ENCODE peak calls at places on chromosomes 3 and 15, in eight cellular contexts. B, D, A, R, K, H, X and P are unnamed samples.

GRCh38 chr3:33137691-33138090 is 23.9 kb downstream of the CRTAP start:
- DNase-seq in R (no peak), B (no peak), H (no peak), D (no peak), K (no peak), A (no peak), X (no peak), P (no peak)

GRCh38 chr15:37695719-37696118 is 238.7 kb upstream of the TMCO5A start:
- DNase-seq in K (no peak), A (no peak), D (no peak), H (no peak), B (no peak), R (no peak), X (no peak), P (no peak)

GRCh38 chr3:56467801-56468183 is 475 bp downstream of the ERC2 start:
- DNase-seq in A (no peak), H (no peak), X (peak; percentile 66), R (no peak), D (no peak), K (no peak), B (peak; percentile 81), P (no peak)

GRCh38 chr15:64685230-64685886 is 90.0 kb downstream of the RBPMS2 start:
- DNase-seq in H (no peak), D (no peak), X (no peak), A (no peak), K (no peak), R (no peak), B (no peak), P (peak; percentile 34)

GRCh38 chr15:36479200-36479896 is 100.1 kb upstream of the CDIN1 start:
- DNase-seq in B (no peak), H (no peak), D (no peak), X (no peak), A (no peak), R (no peak), K (no peak), P (no peak)

GRCh38 chr3:6526861-6527260 is 334.1 kb upstream of the GRM7 start:
- DNase-seq in D (no peak), B (no peak), R (no peak), X (no peak), K (no peak), A (no peak), H (no peak), P (no peak)

GRCh38 chr3:175433026-175433668 is 574.0 kb downstream of the NAALADL2 start:
- DNase-seq in H (no peak), B (no peak), X (no peak), K (no peak), D (no peak), R (no peak), A (no peak), P (no peak)

GRCh38 chr3:99119312-99119810 is 217.9 kb upstream of the DCBLD2 start:
- DNase-seq in D (no peak), K (no peak), X (no peak), A (no peak), B (no peak), R (no peak), H (no peak), P (no peak)

GRCh38 chr3:166177130-166177529 is 339.9 kb upstream of the BCHE start:
- DNase-seq in K (peak; percentile 12), A (no peak), H (no peak), D (no peak), X (no peak), R (no peak), B (no peak), P (no peak)

GRCh38 chr3:141401095-141401494 is 32.8 kb downstream of the ZBTB38 start:
- DNase-seq in A (no peak), K (no peak), X (no peak), B (no peak), R (no peak), D (no peak), H (no peak), P (no peak)

GRCh38 chr3:141399979-141400971 is 32.0 kb downstream of the ZBTB38 start:
- DNase-seq in K (no peak), B (no peak), D (no peak), R (no peak), H (no peak), A (no peak), X (no peak), P (no peak)

GRCh38 chr3:141403576-141403975 is 35.3 kb downstream of the ZBTB38 start:
- DNase-seq in H (no peak), K (no peak), D (no peak), X (no peak), B (no peak), R (no peak), A (no peak), P (no peak)

GRCh38 chr3:141401584-141402475 is 33.5 kb downstream of the ZBTB38 start:
- DNase-seq in X (peak; percentile 69), A (no peak), K (no peak), H (peak; percentile 53), B (peak; percentile 94), D (no peak), R (no peak), P (peak; percentile 93)

DNA sequence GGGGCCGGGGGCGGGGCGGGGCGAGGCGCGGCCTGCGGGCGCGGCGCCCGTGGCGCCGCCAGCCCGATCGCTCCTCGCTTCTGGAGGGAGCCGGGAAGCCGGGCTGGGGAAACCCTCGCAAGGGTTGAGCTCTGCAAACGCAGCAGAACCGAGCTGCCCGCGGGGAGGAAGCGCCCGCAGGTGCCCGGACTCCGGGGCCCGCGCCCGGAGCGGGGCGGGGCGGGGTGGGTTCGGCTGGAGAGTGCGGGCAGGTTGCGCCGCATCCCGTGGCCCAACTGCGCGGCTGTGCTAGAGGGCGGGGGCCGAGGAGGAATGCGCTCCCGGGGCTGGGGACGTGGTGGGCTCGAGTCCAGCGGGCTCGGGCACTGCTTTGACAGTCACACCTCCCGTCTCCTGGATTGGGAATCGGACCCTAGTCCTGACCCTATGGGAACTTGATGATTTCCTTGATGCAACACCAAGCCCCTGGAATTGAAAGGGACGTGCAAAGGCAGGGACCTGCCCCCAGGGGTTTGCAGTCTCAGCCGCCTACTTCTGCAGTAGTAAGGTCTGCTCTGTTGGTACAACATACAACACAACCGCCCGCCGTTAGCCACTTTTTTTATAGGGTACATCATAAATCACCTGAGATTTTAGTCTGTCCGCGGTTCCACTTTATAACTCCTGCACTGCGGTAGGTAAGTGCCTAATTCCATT is 34.3 kb downstream of the ZBTB38 start:
- DNase-seq in K (no peak), D (peak; percentile 75), R (no peak), A (peak; percentile 62), H (peak; percentile 67), B (peak; percentile 93), X (peak; percentile 77), P (peak; percentile 92)
- TF ChIP-seq POLR2AphosphoS5 in K (no peak), D (peak; percentile 78), R (peak; percentile 81), A (peak; percentile 63), H (peak; percentile 24), B (peak; percentile 52), X (no peak), P (peak; percentile 78)

DNA sequence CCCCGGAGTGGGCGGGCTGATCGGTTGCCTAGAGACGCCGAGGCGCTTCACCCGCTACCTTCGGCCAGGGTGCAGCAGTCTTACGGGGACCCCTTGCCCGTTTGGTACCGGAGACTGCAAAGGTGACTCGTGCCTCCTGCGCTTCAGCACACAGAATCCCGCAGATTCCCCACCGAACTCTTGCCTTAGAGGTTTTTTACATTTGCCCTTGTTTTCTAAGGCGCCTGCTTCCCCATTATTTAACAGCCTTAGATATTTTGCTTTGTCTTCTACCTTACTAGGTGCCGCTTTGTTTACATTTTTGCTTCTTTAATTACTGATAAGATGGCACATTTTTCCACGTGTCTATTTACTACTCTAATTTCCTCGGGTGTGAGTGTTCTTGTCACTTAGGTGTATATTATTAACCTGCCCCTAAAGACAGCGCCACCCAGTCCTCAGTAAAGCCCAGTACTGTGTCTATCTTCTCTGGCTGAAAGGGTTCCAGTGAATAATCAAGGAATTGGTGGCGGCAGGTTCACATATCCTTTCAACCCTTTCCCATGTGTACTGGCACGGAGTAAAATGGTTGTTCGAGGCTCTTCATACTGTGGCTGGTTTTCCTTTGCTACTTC is 563 bp upstream of the CEP152 start:
- DNase-seq in B (no peak), R (no peak), D (no peak), A (no peak), H (no peak), X (no peak), K (peak; percentile 39), P (no peak)
- TF ChIP-seq CTCF in B (no peak), R (no peak), D (no peak), A (no peak), H (no peak), X (no peak), K (peak; percentile 39), P (no peak)

GRCh38 chr3:143597774-143598652 is 250.3 kb downstream of the SLC9A9 start:
- DNase-seq in B (no peak), R (peak; percentile 39), X (no peak), A (no peak), H (no peak), K (no peak), D (no peak), P (no peak)
- TF ChIP-seq POLR2AphosphoS5 in B (no peak), R (no peak), X (no peak), A (no peak), H (no peak), K (no peak), D (no peak), P (no peak)

GRCh38 chr3:46892285-46893145 is 15.0 kb downstream of the PTH1R start:
- DNase-seq in R (peak; percentile 95), H (peak; percentile 73), K (peak; percentile 24), A (peak; percentile 37), X (peak; percentile 89), B (peak; percentile 93), D (peak; percentile 54), P (peak; percentile 89)
- TF ChIP-seq CTCF in R (no peak), H (no peak), K (no peak), A (no peak), X (no peak), B (no peak), D (no peak), P (no peak)

GRCh38 chr15:57610130-57610529 is 18.4 kb downstream of the MYZAP start:
- DNase-seq in A (peak; percentile 38), X (no peak), K (no peak), R (no peak), D (peak; percentile 94), H (peak; percentile 81), B (no peak), P (no peak)
- TF ChIP-seq POLR2AphosphoS5 in A (no peak), X (no peak), K (no peak), R (peak; percentile 77), D (peak; percentile 97), H (peak; percentile 32), B (peak; percentile 24), P (peak; percentile 32)

DNA sequence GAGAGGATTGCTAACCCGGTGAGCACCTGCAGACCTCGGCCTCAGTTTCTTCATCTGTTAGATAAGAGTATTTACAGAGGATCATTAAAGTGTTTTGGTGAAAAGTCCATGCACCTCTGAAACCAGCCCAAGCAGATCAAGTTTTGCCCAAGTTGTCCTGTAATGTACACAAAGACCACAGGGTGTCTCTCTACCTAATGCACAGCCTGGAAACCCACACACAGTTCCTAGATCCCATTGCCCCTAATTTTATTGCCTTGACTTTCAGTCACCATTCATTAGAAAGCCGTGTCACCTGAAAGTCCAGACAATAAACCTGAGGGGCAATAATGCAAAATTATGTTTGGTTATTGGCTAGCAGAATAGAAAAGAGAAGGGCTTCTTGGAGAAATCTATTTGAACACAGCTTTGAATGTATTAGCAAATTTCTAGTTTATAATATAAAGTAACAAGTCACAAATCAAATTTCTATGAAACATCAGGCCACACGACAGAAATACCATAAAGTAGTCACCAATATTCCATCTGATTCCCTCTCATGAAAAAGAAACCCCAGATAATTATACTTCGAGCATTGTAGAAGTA is 161.3 kb upstream of the SLC2A2 start:
- DNase-seq in H (no peak), D (peak; percentile 7), K (peak; percentile 63), X (no peak), B (no peak), R (no peak), A (no peak), P (no peak)
- TF ChIP-seq CTCF in H (peak; percentile 55), D (peak; percentile 43), K (peak; percentile 71), X (no peak), B (no peak), R (peak; percentile 58), A (peak; percentile 20), P (peak; percentile 52)

GRCh38 chr3:45826321-45826720 is 15.6 kb downstream of the LZTFL1 start:
- DNase-seq in B (no peak), D (no peak), X (no peak), R (no peak), H (no peak), K (no peak), A (no peak), P (no peak)
- TF ChIP-seq POLR2AphosphoS5 in B (no peak), D (no peak), X (no peak), R (no peak), H (no peak), K (no peak), A (no peak), P (no peak)